ENCODE peak calls at places on chromosomes 2 and 18, in four cellular contexts. One of them, this sample, is unnamed. For H3K27me3, the result is how much of the 10 kb centered on the place peaks cover.

GRCh38 chr2:102619414-102620319 is at the start of gene SLC9A2:
- DNase-seq in psoas muscle: peak
- DNase-seq in stomach: peak
- DNase-seq in body of pancreas: no peak
- DNase-seq in this sample: no peak

GRCh38 chr2:15041429-15041837 is 408.9 kb downstream of the LRATD1 start:
- DNase-seq in psoas muscle: peak
- DNase-seq in stomach: no peak
- DNase-seq in body of pancreas: no peak
- DNase-seq in this sample: no peak

GRCh38 chr18:59035591-59035990 is 104.1 kb upstream of the SEC11C start:
- DNase-seq in psoas muscle: no peak
- DNase-seq in stomach: no peak
- DNase-seq in body of pancreas: no peak
- DNase-seq in this sample: no peak

GRCh38 chr2:15145046-15145817 is 415.9 kb downstream of the NBAS start:
- DNase-seq in psoas muscle: no peak
- DNase-seq in stomach: no peak
- DNase-seq in body of pancreas: no peak
- DNase-seq in this sample: no peak

GRCh38 chr18:46213295-46213694 is 109.1 kb downstream of the HAUS1 start:
- DNase-seq in psoas muscle: no peak
- DNase-seq in stomach: no peak
- DNase-seq in body of pancreas: no peak
- DNase-seq in this sample: no peak

GRCh38 chr2:70596739-70597138 is 43.1 kb upstream of the TGFA start:
- DNase-seq in psoas muscle: no peak
- DNase-seq in stomach: no peak
- DNase-seq in body of pancreas: no peak
- DNase-seq in this sample: no peak

GRCh38 chr18:61549411-61549810 is 216.2 kb downstream of the CDH20 start:
- DNase-seq in psoas muscle: no peak
- DNase-seq in stomach: no peak
- DNase-seq in body of pancreas: no peak
- DNase-seq in this sample: no peak

GRCh38 chr2:113178069-113178468 is 4.3 kb downstream of the PSD4 start:
- DNase-seq in psoas muscle: no peak
- DNase-seq in stomach: no peak
- DNase-seq in body of pancreas: no peak
- DNase-seq in this sample: peak

GRCh38 chr18:23093772-23094171 is 41.5 kb upstream of the CABLES1 start:
- DNase-seq in psoas muscle: no peak
- DNase-seq in stomach: no peak
- DNase-seq in body of pancreas: no peak
- DNase-seq in this sample: no peak

GRCh38 chr2:85162746-85163301 is 29.6 kb downstream of the TCF7L1 start:
- DNase-seq in psoas muscle: no peak
- DNase-seq in stomach: no peak
- DNase-seq in body of pancreas: no peak
- DNase-seq in this sample: peak

GRCh38 chr2:139825726-139826125 is 1045.5 kb upstream of the NXPH2 start:
- DNase-seq in psoas muscle: no peak
- DNase-seq in stomach: no peak
- DNase-seq in body of pancreas: no peak
- DNase-seq in this sample: no peak

GRCh38 chr2:235170536-235171510 is 219.0 kb downstream of the SH3BP4 start:
- DNase-seq in psoas muscle: peak
- DNase-seq in stomach: no peak
- DNase-seq in body of pancreas: peak
- DNase-seq in this sample: no peak
- TF ChIP-seq CTCF in psoas muscle: no peak
- TF ChIP-seq CTCF in stomach: no peak
- TF ChIP-seq CTCF in body of pancreas: no peak
- TF ChIP-seq CTCF in this sample: peak

DNA sequence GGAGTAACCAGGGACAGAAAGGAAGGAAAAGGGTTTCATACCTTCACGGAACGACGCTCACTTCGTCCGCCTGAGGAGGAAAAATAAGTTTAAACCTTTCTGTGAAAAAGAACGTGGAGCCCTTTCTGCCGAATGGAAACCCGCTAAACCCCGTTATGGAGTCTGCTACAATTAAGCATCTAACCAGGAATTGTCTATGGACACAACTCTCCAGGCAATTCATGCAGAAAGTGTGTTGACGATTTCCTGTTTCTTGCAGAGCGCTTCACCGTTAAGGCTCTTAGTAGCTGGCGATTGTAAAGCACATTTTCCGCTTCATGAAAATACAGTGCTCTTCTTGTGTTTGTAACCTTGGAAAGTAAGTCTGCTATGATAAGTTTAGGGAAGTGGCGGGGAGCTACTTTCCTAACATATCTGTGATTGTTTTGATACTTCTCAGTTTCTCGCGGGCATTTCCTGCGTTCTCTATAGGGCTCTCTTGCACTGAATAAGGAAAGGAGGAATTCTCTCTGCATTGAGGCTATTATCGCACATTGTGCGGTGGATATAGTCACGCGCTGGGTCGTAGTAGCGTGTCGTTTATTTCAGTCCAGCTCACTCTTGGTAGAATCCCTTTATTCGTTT is 715 bp upstream of the PPP4R3B start:
- DNase-seq in psoas muscle: no peak
- DNase-seq in stomach: no peak
- DNase-seq in body of pancreas: no peak
- DNase-seq in this sample: no peak
- H3K27ac ChIP-seq in psoas muscle: peak
- H3K27ac ChIP-seq in stomach: peak
- H3K27ac ChIP-seq in body of pancreas: peak
- H3K27ac ChIP-seq in this sample: peak

GRCh38 chr2:20012032-20012281 is 511 bp downstream of the MATN3 start:
- DNase-seq in psoas muscle: no peak
- DNase-seq in stomach: no peak
- DNase-seq in body of pancreas: no peak
- DNase-seq in this sample: no peak
- H3K27me3 ChIP-seq in psoas muscle: under half
- H3K27me3 ChIP-seq in stomach: under half
- H3K27me3 ChIP-seq in body of pancreas: under half
- H3K27me3 ChIP-seq in this sample: under half

GRCh38 chr2:108988796-108989713 is at the start of gene EDAR:
- DNase-seq in psoas muscle: no peak
- DNase-seq in stomach: peak
- DNase-seq in body of pancreas: peak
- DNase-seq in this sample: peak
- TF ChIP-seq CTCF in psoas muscle: peak
- TF ChIP-seq CTCF in stomach: no peak
- TF ChIP-seq CTCF in body of pancreas: peak
- TF ChIP-seq CTCF in this sample: peak

GRCh38 chr2:128279786-128280701 is 38.6 kb downstream of the HS6ST1 start:
- DNase-seq in psoas muscle: peak
- DNase-seq in stomach: no peak
- DNase-seq in body of pancreas: peak
- DNase-seq in this sample: peak
- H3K27ac ChIP-seq in psoas muscle: no peak
- H3K27ac ChIP-seq in stomach: no peak
- H3K27ac ChIP-seq in body of pancreas: no peak
- H3K27ac ChIP-seq in this sample: no peak

DNA sequence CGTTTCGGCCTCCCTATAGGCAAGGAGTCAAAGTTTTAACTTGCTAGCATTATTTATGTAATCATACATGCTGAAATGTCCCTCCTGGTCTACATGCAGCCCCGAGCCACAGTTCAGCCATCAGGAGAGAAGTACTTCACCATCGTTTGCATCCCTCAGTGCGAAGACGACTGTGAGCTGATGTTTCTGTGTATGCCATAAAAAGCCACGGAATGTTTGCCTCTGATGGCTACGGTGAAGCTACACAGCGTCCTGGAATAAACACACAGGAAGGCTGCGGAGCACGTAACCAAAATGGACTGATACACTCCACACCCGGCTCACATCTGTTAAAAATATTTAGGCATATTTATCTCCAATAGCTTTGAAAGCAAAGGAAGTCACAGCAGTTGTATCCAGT is 4.3 kb upstream of the SALL3 start:
- DNase-seq in psoas muscle: no peak
- DNase-seq in stomach: no peak
- DNase-seq in body of pancreas: no peak
- DNase-seq in this sample: no peak
- H3K27me3 ChIP-seq in psoas muscle: under half
- H3K27me3 ChIP-seq in stomach: half or more
- H3K27me3 ChIP-seq in body of pancreas: under half
- H3K27me3 ChIP-seq in this sample: under half

GRCh38 chr18:37019157-37019571 is 190.2 kb downstream of the KIAA1328 start:
- DNase-seq in psoas muscle: no peak
- DNase-seq in stomach: no peak
- DNase-seq in body of pancreas: peak
- DNase-seq in this sample: no peak
- TF ChIP-seq CTCF in psoas muscle: no peak
- TF ChIP-seq CTCF in stomach: no peak
- TF ChIP-seq CTCF in body of pancreas: peak
- TF ChIP-seq CTCF in this sample: no peak

GRCh38 chr18:36401462-36401861 is 103.9 kb downstream of the FHOD3 start:
- DNase-seq in psoas muscle: no peak
- DNase-seq in stomach: no peak
- DNase-seq in body of pancreas: no peak
- DNase-seq in this sample: no peak
- H3K27ac ChIP-seq in psoas muscle: no peak
- H3K27ac ChIP-seq in stomach: no peak
- H3K27ac ChIP-seq in body of pancreas: no peak
- H3K27ac ChIP-seq in this sample: no peak

DNA sequence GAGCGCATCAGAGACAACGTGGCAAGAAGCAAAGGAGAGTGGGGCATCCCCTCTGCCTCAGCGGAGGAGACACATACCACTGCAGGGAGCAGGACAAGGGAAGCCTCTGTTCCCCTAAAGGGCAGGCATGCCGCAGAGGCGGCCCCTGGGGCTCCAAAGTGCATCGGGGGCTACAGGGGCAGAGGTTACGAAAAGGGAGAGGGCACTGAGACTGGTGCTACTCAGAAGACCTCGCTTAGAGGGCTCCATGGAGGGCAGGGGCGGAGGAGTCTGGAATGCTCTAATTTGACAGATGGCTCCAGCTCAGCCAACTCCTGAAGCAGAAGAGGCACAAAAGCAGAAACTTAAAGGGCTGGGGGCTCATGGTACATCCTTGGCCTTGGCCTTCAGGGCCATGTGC is 39.8 kb downstream of the FAM178B start:
- DNase-seq in psoas muscle: peak
- DNase-seq in stomach: no peak
- DNase-seq in body of pancreas: no peak
- DNase-seq in this sample: no peak
- H3K27me3 ChIP-seq in psoas muscle: under half
- H3K27me3 ChIP-seq in stomach: under half
- H3K27me3 ChIP-seq in body of pancreas: under half
- H3K27me3 ChIP-seq in this sample: under half

DNA sequence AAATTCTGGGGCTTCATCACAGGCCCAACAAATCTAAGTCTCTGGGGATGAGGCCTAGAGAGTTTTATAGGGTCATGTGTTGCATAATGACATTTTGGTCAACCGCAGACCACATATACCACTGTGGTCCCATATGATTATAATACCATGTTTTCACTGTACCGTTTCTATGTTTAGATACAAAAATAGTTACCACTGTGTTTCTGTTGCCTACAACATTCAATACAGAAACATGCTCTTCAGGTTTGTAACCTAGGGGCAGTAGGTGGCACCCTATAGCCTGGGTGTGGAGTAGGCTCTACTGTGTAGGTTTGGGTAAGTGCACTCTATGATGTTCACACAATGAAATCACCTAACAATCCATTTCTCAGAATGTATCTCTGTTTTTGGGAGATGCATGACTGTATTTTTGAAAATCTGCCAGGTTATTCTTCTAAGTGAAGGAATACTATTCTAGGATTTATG is 485.2 kb downstream of the PTPRM start:
- DNase-seq in psoas muscle: no peak
- DNase-seq in stomach: no peak
- DNase-seq in body of pancreas: no peak
- DNase-seq in this sample: no peak
- TF ChIP-seq CTCF in psoas muscle: no peak
- TF ChIP-seq CTCF in stomach: no peak
- TF ChIP-seq CTCF in body of pancreas: no peak
- TF ChIP-seq CTCF in this sample: no peak

This sample was measured in Peyer's patch.